ENCODE peak calls at places on chromosomes 6 and 20, in nine cellular contexts. N is testis; B is A549; H is astrocyte; R is Karpas-422; Q is right lobe of liver; Z is IMR-90; L is CD8-positive, alpha-beta T cell; C is body of pancreas. J is an unnamed sample. For H3K4me1, the result is how much of the 10 kb centered on the place peaks cover.

GRCh38 chr6:125749112-125749863 is at the start of gene HEY2:
- DNase-seq in N (peak), B (peak), H (peak), R (peak), Q (peak), Z (peak), L (peak), C (peak), J (peak)

GRCh38 chr6:105301756-105302616 is 100.9 kb downstream of the PREP start:
- DNase-seq in N (no peak), B (no peak), H (no peak), R (no peak), Q (no peak), Z (no peak), L (no peak), C (no peak), J (no peak)

GRCh38 chr6:161526794-161527193 is 252.9 kb upstream of the AGPAT4 start:
- DNase-seq in N (no peak), B (no peak), H (no peak), R (no peak), Q (no peak), Z (no peak), L (no peak), C (no peak), J (no peak)

GRCh38 chr6:116714296-116714695 is 33.3 kb downstream of the KPNA5 start:
- DNase-seq in N (no peak), B (no peak), H (no peak), R (no peak), Q (no peak), Z (no peak), L (no peak), C (no peak), J (no peak)

GRCh38 chr20:40868568-40869223 is 159.9 kb upstream of the TOP1 start:
- DNase-seq in N (peak), B (no peak), H (peak), R (no peak), Q (no peak), Z (peak), L (no peak), C (peak), J (no peak)

GRCh38 chr6:10759312-10759839 is 11.8 kb downstream of the TMEM14B start:
- DNase-seq in N (no peak), B (peak), H (peak), R (peak), Q (no peak), Z (peak), L (no peak), C (no peak), J (peak)

GRCh38 chr20:25054995-25055629 is 2.8 kb downstream of the ACSS1 start:
- DNase-seq in N (no peak), B (no peak), H (no peak), R (peak), Q (no peak), Z (peak), L (no peak), C (no peak), J (no peak)

GRCh38 chr20:33401922-33402369 is 627 bp upstream of the CDK5RAP1 start:
- DNase-seq in N (no peak), B (no peak), H (no peak), R (peak), Q (no peak), Z (no peak), L (no peak), C (no peak), J (no peak)

GRCh38 chr6:136405410-136406029 is 115.9 kb upstream of the BCLAF1 start:
- DNase-seq in N (no peak), B (no peak), H (no peak), R (no peak), Q (no peak), Z (no peak), L (no peak), C (peak), J (no peak)

GRCh38 chr20:56941101-56941686 is 312.1 kb downstream of the TFAP2C start:
- DNase-seq in N (no peak), B (no peak), H (no peak), R (no peak), Q (no peak), Z (no peak), L (no peak), C (no peak), J (no peak)

GRCh38 chr6:113489946-113490345 is 367.2 kb upstream of the MARCKS start:
- DNase-seq in N (no peak), B (no peak), H (no peak), R (no peak), Q (no peak), Z (no peak), L (no peak), C (no peak), J (no peak)

GRCh38 chr6:12048609-12049008 is 36.5 kb downstream of the HIVEP1 start:
- DNase-seq in N (no peak), B (no peak), H (no peak), R (no peak), Q (no peak), Z (no peak), L (no peak), C (no peak), J (no peak)

GRCh38 chr6:168371989-168372711 is 52.6 kb upstream of the DACT2 start:
- DNase-seq in N (no peak), B (no peak), H (no peak), R (no peak), Q (no peak), Z (no peak), L (no peak), C (no peak), J (no peak)

GRCh38 chr6:156852147-156852857 is 75.1 kb downstream of the ARID1B start:
- DNase-seq in N (no peak), B (no peak), H (no peak), R (peak), Q (no peak), Z (no peak), L (no peak), C (no peak), J (no peak)
- H3K4me1 ChIP-seq in N (under half), B (under half), H (under half), R (half or more), Q (under half), Z (under half), L (under half), C (under half), J (under half)

GRCh38 chr6:138500045-138500665 is 861 bp upstream of the NHSL1 start:
- DNase-seq in N (no peak), B (no peak), H (no peak), R (no peak), Q (no peak), Z (no peak), L (no peak), C (no peak), J (no peak)
- H3K4me3 ChIP-seq in N (no peak), B (no peak), H (no peak), R (peak), Q (peak), Z (no peak), L (no peak), C (no peak), J (peak)

GRCh38 chr6:41581381-41581991 is 35.3 kb downstream of the FOXP4 start:
- DNase-seq in N (no peak), B (peak), H (peak), R (no peak), Q (no peak), Z (peak), L (no peak), C (peak), J (no peak)
- H3K4me1 ChIP-seq in N (under half), B (half or more), H (under half), R (under half), Q (under half), Z (under half), L (under half), C (half or more), J (under half)

GRCh38 chr6:15327271-15327670 is 81.4 kb downstream of the JARID2 start:
- DNase-seq in N (peak), B (peak), H (no peak), R (peak), Q (no peak), Z (no peak), L (no peak), C (peak), J (no peak)
- H3K4me3 ChIP-seq in N (no peak), B (no peak), H (no peak), R (no peak), Q (no peak), Z (no peak), L (no peak), C (no peak), J (no peak)

GRCh38 chr20:45036044-45036755 is 64.7 kb downstream of the KCNS1 start:
- DNase-seq in N (no peak), B (peak), H (peak), R (no peak), Q (no peak), Z (peak), L (no peak), C (no peak), J (no peak)

GRCh38 chr20:45037050-45037449 is 63.9 kb downstream of the KCNS1 start:
- DNase-seq in N (no peak), B (no peak), H (peak), R (no peak), Q (no peak), Z (peak), L (no peak), C (no peak), J (no peak)

GRCh38 chr20:45037635-45038034 is 63.3 kb downstream of the KCNS1 start:
- DNase-seq in N (no peak), B (no peak), H (no peak), R (no peak), Q (no peak), Z (no peak), L (no peak), C (no peak), J (no peak)

GRCh38 chr20:45039470-45039811 is 61.5 kb downstream of the KCNS1 start:
- DNase-seq in N (no peak), B (no peak), H (no peak), R (peak), Q (no peak), Z (no peak), L (no peak), C (no peak), J (no peak)

DNA sequence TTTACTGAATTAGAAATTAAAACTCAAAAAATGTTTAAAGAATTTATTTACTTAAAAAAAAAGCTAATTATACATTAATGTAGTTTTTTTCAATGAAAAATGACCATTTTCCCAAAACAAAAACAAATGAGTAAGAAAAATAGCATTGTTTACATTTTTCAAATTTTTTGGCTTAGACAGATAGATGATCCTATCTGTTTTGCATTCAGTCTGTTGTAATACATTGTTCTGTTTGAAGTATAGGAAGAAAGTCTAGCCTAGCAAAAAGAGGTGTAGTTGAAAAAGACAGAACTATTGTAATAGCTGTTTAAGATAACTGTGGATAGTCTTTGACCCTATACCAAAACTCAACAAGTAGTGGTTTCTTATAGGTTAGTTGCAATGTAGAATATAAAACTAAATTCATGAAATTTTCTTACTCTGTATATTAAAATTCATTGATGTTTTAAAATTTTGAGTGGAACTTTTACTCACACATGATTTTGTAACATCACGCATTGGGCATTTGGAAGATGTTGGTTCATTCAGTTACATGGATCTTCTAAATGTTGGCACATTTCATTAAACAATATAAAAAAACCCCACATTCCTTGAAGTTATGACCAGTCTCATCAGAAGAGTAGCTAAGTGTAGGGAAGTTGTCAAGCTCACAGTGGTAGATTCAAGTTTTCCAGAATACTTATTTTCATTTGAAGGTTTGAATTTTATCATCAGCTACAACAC is 62.0 kb downstream of the KCNS1 start:
- DNase-seq in N (no peak), B (no peak), H (no peak), R (no peak), Q (no peak), Z (no peak), L (no peak), C (no peak), J (no peak)
- H3K4me1 ChIP-seq in N (under half), B (under half), H (under half), R (half or more), Q (under half), Z (under half), L (half or more), C (under half), J (under half)

DNA sequence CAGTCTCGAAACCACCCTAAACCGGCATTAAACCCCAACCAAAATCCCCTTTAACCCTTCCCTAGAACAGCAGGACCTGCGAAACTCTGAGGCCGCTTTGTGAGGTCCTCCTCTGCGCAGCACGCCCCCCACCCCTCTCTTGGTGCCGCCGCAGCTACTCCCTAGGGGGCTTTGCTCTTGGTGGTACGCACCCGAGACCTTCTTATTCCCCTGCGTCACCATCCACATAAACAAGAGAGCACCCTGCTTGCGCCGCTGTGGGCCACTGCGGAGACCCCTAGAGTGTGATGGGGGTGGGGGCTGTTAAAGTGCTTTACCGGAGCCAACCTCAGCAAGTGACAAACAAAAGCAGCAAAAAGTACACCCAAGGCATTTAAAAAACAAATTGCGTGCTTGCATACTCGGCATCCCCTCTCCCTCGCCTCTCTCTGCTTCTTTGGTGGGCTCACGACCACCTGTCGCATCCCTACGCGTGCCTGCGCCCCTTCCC is 502 bp upstream of the GNAS start:
- DNase-seq in N (no peak), B (no peak), H (no peak), R (no peak), Q (no peak), Z (no peak), L (no peak), C (no peak), J (peak)
- H3K4me3 ChIP-seq in N (no peak), B (peak), H (peak), R (peak), Q (peak), Z (peak), L (peak), C (no peak), J (peak)

DNA sequence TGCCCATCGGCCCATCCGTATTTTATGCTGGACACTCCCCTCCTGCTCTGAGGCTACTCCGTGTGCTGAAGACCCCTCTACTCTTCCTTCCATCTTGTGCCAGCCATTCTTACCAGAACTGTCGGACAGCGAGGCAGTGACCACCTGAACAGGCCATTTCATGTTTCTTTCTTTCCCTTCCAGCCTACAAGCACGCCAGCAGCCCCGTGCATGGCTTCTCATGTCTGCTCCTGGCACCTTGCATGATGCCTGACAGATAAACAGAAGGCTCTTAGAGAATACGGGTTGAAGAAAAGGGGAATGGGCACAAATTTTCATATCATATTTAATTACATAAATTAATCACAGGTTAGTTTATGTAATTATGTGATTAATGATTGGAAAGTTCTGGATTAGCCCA is 95.7 kb downstream of the ARID1B start:
- DNase-seq in N (no peak), B (no peak), H (no peak), R (no peak), Q (no peak), Z (no peak), L (no peak), C (no peak), J (no peak)
- H3K4me1 ChIP-seq in N (under half), B (under half), H (under half), R (half or more), Q (under half), Z (under half), L (under half), C (under half), J (under half)

J was measured in endodermal cell.